ENCODE peak calls at places on chromosomes 3 and 15, in four cellular contexts. One of them, this sample, is unnamed.

GRCh38 chr3:129530821-129531220 is 2.4 kb downstream of the RHO start:
- DNase-seq in K562: no peak
- DNase-seq in HepG2: no peak
- DNase-seq in GM12878: no peak
- DNase-seq in this sample: no peak

GRCh38 chr3:72702997-72703396 is 145.2 kb downstream of the SHQ1 start:
- DNase-seq in K562: no peak
- DNase-seq in HepG2: no peak
- DNase-seq in GM12878: no peak
- DNase-seq in this sample: no peak

GRCh38 chr3:43892061-43892460 is 201.3 kb downstream of the ABHD5 start:
- DNase-seq in K562: no peak
- DNase-seq in HepG2: no peak
- DNase-seq in GM12878: no peak
- DNase-seq in this sample: no peak

GRCh38 chr15:83194527-83194926 is 13.1 kb downstream of the HDGFL3 start:
- DNase-seq in K562: no peak
- DNase-seq in HepG2: no peak
- DNase-seq in GM12878: no peak
- DNase-seq in this sample: no peak

GRCh38 chr3:98954806-98955205 is 53.3 kb upstream of the DCBLD2 start:
- DNase-seq in K562: no peak
- DNase-seq in HepG2: no peak
- DNase-seq in GM12878: no peak
- DNase-seq in this sample: no peak

GRCh38 chr15:62760506-62760905 is 282.0 kb upstream of the TPM1 start:
- DNase-seq in K562: no peak
- DNase-seq in HepG2: no peak
- DNase-seq in GM12878: no peak
- DNase-seq in this sample: no peak

GRCh38 chr15:75306188-75306587 is 23.6 kb downstream of the GOLGA6D start:
- DNase-seq in K562: no peak
- DNase-seq in HepG2: no peak
- DNase-seq in GM12878: no peak
- DNase-seq in this sample: no peak

GRCh38 chr3:87435926-87436630 is 159.7 kb upstream of the POU1F1 start:
- DNase-seq in K562: no peak
- DNase-seq in HepG2: no peak
- DNase-seq in GM12878: no peak
- DNase-seq in this sample: no peak

GRCh38 chr15:69509131-69509530 is 56.5 kb downstream of the RPLP1 start:
- DNase-seq in K562: no peak
- DNase-seq in HepG2: no peak
- DNase-seq in GM12878: no peak
- DNase-seq in this sample: no peak

GRCh38 chr3:42801784-42802183 is 2.5 kb downstream of the HIGD1A start:
- DNase-seq in K562: no peak
- DNase-seq in HepG2: no peak
- DNase-seq in GM12878: no peak
- DNase-seq in this sample: no peak

DNA sequence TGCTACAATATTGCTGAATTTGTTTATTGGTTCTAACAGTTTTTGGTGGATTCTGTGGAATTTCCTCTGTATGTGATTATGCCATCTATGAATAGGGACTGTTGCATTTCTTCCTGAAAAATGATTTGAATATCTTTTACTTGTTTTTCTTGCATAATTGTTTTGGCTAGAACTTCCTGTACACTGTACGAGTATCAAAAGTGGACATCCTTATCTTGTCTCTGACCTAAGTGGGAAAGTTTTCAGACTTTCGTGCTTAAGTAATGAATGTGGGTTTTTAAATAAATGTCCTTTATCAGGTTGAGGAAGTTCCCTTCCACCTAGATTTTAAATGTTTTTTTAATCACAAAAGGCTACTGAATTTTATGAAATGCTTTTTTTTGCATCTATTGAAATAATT is 203.8 kb upstream of the ATP10A start:
- DNase-seq in K562: no peak
- DNase-seq in HepG2: no peak
- DNase-seq in GM12878: no peak
- DNase-seq in this sample: no peak
- TF ChIP-seq NR2C2 in K562: no peak
- TF ChIP-seq NR2C2 in HepG2: no peak
- TF ChIP-seq NR2C2 in GM12878: no peak
- TF ChIP-seq NR2C2 in this sample: no peak

GRCh38 chr3:40623567-40623966 is 98.8 kb downstream of the ZNF621 start:
- DNase-seq in K562: peak
- DNase-seq in HepG2: no peak
- DNase-seq in GM12878: peak
- DNase-seq in this sample: no peak
- TF ChIP-seq CREB1 in K562: peak
- TF ChIP-seq CREB1 in HepG2: no peak
- TF ChIP-seq CREB1 in GM12878: no peak
- TF ChIP-seq CREB1 in this sample: no peak

GRCh38 chr15:88664151-88664778 is 25.4 kb downstream of the ISG20 start:
- DNase-seq in K562: no peak
- DNase-seq in HepG2: no peak
- DNase-seq in GM12878: no peak
- DNase-seq in this sample: no peak
- TF ChIP-seq NR2C2 in K562: no peak
- TF ChIP-seq NR2C2 in HepG2: no peak
- TF ChIP-seq NR2C2 in GM12878: no peak
- TF ChIP-seq NR2C2 in this sample: no peak

DNA sequence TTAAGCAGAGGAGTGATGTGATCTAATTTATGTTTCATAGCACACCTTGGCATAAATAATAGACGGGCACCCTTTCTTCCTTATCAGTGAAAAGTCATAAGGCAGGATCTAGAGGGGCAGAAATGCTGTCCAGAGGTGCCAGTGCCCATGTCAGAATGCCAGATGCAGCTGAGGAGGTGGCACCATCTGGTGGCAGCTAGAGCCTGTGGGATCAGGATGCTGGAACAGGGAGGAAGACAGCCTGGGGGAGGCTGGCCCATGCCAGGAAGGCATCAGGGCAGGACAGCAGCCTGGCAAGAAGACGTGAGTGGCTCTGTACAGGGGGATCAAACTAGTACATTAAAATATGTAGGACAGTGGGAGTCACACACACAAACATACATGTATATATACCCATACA is 16.5 kb downstream of the MYH15 start:
- DNase-seq in K562: no peak
- DNase-seq in HepG2: no peak
- DNase-seq in GM12878: no peak
- DNase-seq in this sample: peak
- TF ChIP-seq CREB1 in K562: no peak
- TF ChIP-seq CREB1 in HepG2: no peak
- TF ChIP-seq CREB1 in GM12878: no peak
- TF ChIP-seq CREB1 in this sample: no peak

GRCh38 chr3:190497809-190498208 is 16.1 kb upstream of the IL1RAP start:
- DNase-seq in K562: no peak
- DNase-seq in HepG2: no peak
- DNase-seq in GM12878: no peak
- DNase-seq in this sample: no peak
- TF ChIP-seq NR2C2 in K562: no peak
- TF ChIP-seq NR2C2 in HepG2: no peak
- TF ChIP-seq NR2C2 in GM12878: no peak
- TF ChIP-seq NR2C2 in this sample: no peak

DNA sequence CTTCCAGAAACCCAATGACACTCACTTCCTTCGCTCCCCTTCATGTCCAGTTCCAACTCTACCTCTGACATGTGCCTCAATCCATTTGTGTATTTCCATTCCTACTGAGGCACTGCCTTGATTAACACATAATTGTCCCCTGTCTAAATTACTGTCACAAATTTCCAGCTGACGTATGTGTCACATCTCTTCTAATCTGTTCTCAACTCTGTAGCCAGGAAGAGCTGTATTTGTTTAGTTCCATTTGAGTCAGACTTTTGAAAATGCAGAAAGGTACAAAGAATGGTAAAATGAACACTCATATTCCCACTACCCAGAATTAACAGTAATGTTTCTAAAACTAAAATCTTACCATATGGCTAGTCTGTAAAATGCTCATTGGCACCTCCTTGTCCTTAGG is 299.0 kb upstream of the GADL1 start:
- DNase-seq in K562: no peak
- DNase-seq in HepG2: no peak
- DNase-seq in GM12878: no peak
- DNase-seq in this sample: no peak
- TF ChIP-seq CREB1 in K562: no peak
- TF ChIP-seq CREB1 in HepG2: no peak
- TF ChIP-seq CREB1 in GM12878: no peak
- TF ChIP-seq CREB1 in this sample: no peak